ENCODE peak calls at places on chromosome 10, in nine cellular contexts. One of them, this sample, is unnamed.

GRCh38 chr10:73809061-73809818 is 2.2 kb downstream of the NDST2 start:
- DNase-seq in small intestine: no peak
- DNase-seq in activated CD4-positive, alpha-beta T cell treated with anti-CD3 and anti-CD28 coated beads, Interleukin-2, amount 50 U/mL, for 48 hours: no peak
- DNase-seq in CD8-positive, alpha-beta memory T cell: no peak
- DNase-seq in stimulated activated CD4-positive, alpha-beta T cell treated with anti-CD3 and anti-CD28 coated beads, TNF-alpha, amount 100 ng/mL, for 4 hours: no peak
- DNase-seq in Kasumi-1: no peak
- DNase-seq in ACHN: no peak
- DNase-seq in activated CD8-positive, alpha-beta memory T cell treated with anti-CD3 and anti-CD28 coated beads for 1 hour: no peak
- DNase-seq in WTC11: no peak
- DNase-seq in this sample: no peak

GRCh38 chr10:125343118-125343752 is 182.9 kb upstream of the CTBP2 start:
- DNase-seq in WTC11: peak
- DNase-seq in activated CD4-positive, alpha-beta T cell treated with anti-CD3 and anti-CD28 coated beads, Interleukin-2, amount 50 U/mL, for 48 hours: peak
- DNase-seq in activated CD8-positive, alpha-beta memory T cell treated with anti-CD3 and anti-CD28 coated beads for 1 hour: no peak
- DNase-seq in ACHN: peak
- DNase-seq in stimulated activated CD4-positive, alpha-beta T cell treated with anti-CD3 and anti-CD28 coated beads, TNF-alpha, amount 100 ng/mL, for 4 hours: no peak
- DNase-seq in Kasumi-1: peak
- DNase-seq in CD8-positive, alpha-beta memory T cell: no peak
- DNase-seq in small intestine: peak
- DNase-seq in this sample: no peak

GRCh38 chr10:72340510-72340895 is 14.2 kb downstream of the DNAJB12 start:
- DNase-seq in stimulated activated CD4-positive, alpha-beta T cell treated with anti-CD3 and anti-CD28 coated beads, TNF-alpha, amount 100 ng/mL, for 4 hours: no peak
- DNase-seq in Kasumi-1: peak
- DNase-seq in CD8-positive, alpha-beta memory T cell: peak
- DNase-seq in WTC11: peak
- DNase-seq in small intestine: peak
- DNase-seq in ACHN: peak
- DNase-seq in activated CD8-positive, alpha-beta memory T cell treated with anti-CD3 and anti-CD28 coated beads for 1 hour: peak
- DNase-seq in activated CD4-positive, alpha-beta T cell treated with anti-CD3 and anti-CD28 coated beads, Interleukin-2, amount 50 U/mL, for 48 hours: peak
- DNase-seq in this sample: peak

GRCh38 chr10:56763090-56763489 is 402.0 kb upstream of the ZWINT start:
- DNase-seq in Kasumi-1: no peak
- DNase-seq in WTC11: no peak
- DNase-seq in activated CD8-positive, alpha-beta memory T cell treated with anti-CD3 and anti-CD28 coated beads for 1 hour: no peak
- DNase-seq in small intestine: no peak
- DNase-seq in ACHN: no peak
- DNase-seq in activated CD4-positive, alpha-beta T cell treated with anti-CD3 and anti-CD28 coated beads, Interleukin-2, amount 50 U/mL, for 48 hours: no peak
- DNase-seq in CD8-positive, alpha-beta memory T cell: no peak
- DNase-seq in stimulated activated CD4-positive, alpha-beta T cell treated with anti-CD3 and anti-CD28 coated beads, TNF-alpha, amount 100 ng/mL, for 4 hours: no peak
- DNase-seq in this sample: no peak

GRCh38 chr10:24456319-24456718 is 247.4 kb downstream of the KIAA1217 start:
- DNase-seq in CD8-positive, alpha-beta memory T cell: no peak
- DNase-seq in activated CD8-positive, alpha-beta memory T cell treated with anti-CD3 and anti-CD28 coated beads for 1 hour: no peak
- DNase-seq in stimulated activated CD4-positive, alpha-beta T cell treated with anti-CD3 and anti-CD28 coated beads, TNF-alpha, amount 100 ng/mL, for 4 hours: no peak
- DNase-seq in small intestine: peak
- DNase-seq in ACHN: peak
- DNase-seq in activated CD4-positive, alpha-beta T cell treated with anti-CD3 and anti-CD28 coated beads, Interleukin-2, amount 50 U/mL, for 48 hours: no peak
- DNase-seq in Kasumi-1: no peak
- DNase-seq in WTC11: no peak
- DNase-seq in this sample: no peak

GRCh38 chr10:71850021-71850744 is 868 bp downstream of the PSAP start:
- DNase-seq in WTC11: no peak
- DNase-seq in stimulated activated CD4-positive, alpha-beta T cell treated with anti-CD3 and anti-CD28 coated beads, TNF-alpha, amount 100 ng/mL, for 4 hours: no peak
- DNase-seq in activated CD8-positive, alpha-beta memory T cell treated with anti-CD3 and anti-CD28 coated beads for 1 hour: no peak
- DNase-seq in small intestine: no peak
- DNase-seq in CD8-positive, alpha-beta memory T cell: no peak
- DNase-seq in activated CD4-positive, alpha-beta T cell treated with anti-CD3 and anti-CD28 coated beads, Interleukin-2, amount 50 U/mL, for 48 hours: no peak
- DNase-seq in Kasumi-1: no peak
- DNase-seq in ACHN: no peak
- DNase-seq in this sample: no peak

GRCh38 chr10:7667262-7668141 is 736 bp upstream of the ITIH5 start:
- DNase-seq in stimulated activated CD4-positive, alpha-beta T cell treated with anti-CD3 and anti-CD28 coated beads, TNF-alpha, amount 100 ng/mL, for 4 hours: peak
- DNase-seq in WTC11: peak
- DNase-seq in activated CD8-positive, alpha-beta memory T cell treated with anti-CD3 and anti-CD28 coated beads for 1 hour: no peak
- DNase-seq in activated CD4-positive, alpha-beta T cell treated with anti-CD3 and anti-CD28 coated beads, Interleukin-2, amount 50 U/mL, for 48 hours: no peak
- DNase-seq in CD8-positive, alpha-beta memory T cell: no peak
- DNase-seq in Kasumi-1: no peak
- DNase-seq in ACHN: no peak
- DNase-seq in small intestine: no peak
- DNase-seq in this sample: peak

GRCh38 chr10:86779267-86780017 is 23.0 kb downstream of the BMPR1A start:
- DNase-seq in Kasumi-1: no peak
- DNase-seq in activated CD8-positive, alpha-beta memory T cell treated with anti-CD3 and anti-CD28 coated beads for 1 hour: no peak
- DNase-seq in ACHN: no peak
- DNase-seq in WTC11: no peak
- DNase-seq in small intestine: no peak
- DNase-seq in CD8-positive, alpha-beta memory T cell: no peak
- DNase-seq in activated CD4-positive, alpha-beta T cell treated with anti-CD3 and anti-CD28 coated beads, Interleukin-2, amount 50 U/mL, for 48 hours: no peak
- DNase-seq in stimulated activated CD4-positive, alpha-beta T cell treated with anti-CD3 and anti-CD28 coated beads, TNF-alpha, amount 100 ng/mL, for 4 hours: no peak
- DNase-seq in this sample: no peak

GRCh38 chr10:101777085-101777856 is 1.4 kb upstream of the FGF8 start:
- DNase-seq in activated CD8-positive, alpha-beta memory T cell treated with anti-CD3 and anti-CD28 coated beads for 1 hour: no peak
- DNase-seq in small intestine: no peak
- DNase-seq in ACHN: no peak
- DNase-seq in Kasumi-1: no peak
- DNase-seq in WTC11: no peak
- DNase-seq in CD8-positive, alpha-beta memory T cell: no peak
- DNase-seq in activated CD4-positive, alpha-beta T cell treated with anti-CD3 and anti-CD28 coated beads, Interleukin-2, amount 50 U/mL, for 48 hours: no peak
- DNase-seq in stimulated activated CD4-positive, alpha-beta T cell treated with anti-CD3 and anti-CD28 coated beads, TNF-alpha, amount 100 ng/mL, for 4 hours: no peak
- DNase-seq in this sample: no peak

GRCh38 chr10:124323806-124324205 is 94.9 kb downstream of the OAT start:
- DNase-seq in ACHN: no peak
- DNase-seq in WTC11: no peak
- DNase-seq in activated CD4-positive, alpha-beta T cell treated with anti-CD3 and anti-CD28 coated beads, Interleukin-2, amount 50 U/mL, for 48 hours: no peak
- DNase-seq in CD8-positive, alpha-beta memory T cell: no peak
- DNase-seq in activated CD8-positive, alpha-beta memory T cell treated with anti-CD3 and anti-CD28 coated beads for 1 hour: no peak
- DNase-seq in small intestine: no peak
- DNase-seq in Kasumi-1: no peak
- DNase-seq in stimulated activated CD4-positive, alpha-beta T cell treated with anti-CD3 and anti-CD28 coated beads, TNF-alpha, amount 100 ng/mL, for 4 hours: no peak
- DNase-seq in this sample: no peak

GRCh38 chr10:119651514-119652327 is 541 bp downstream of the BAG3 start:
- DNase-seq in small intestine: peak
- DNase-seq in activated CD4-positive, alpha-beta T cell treated with anti-CD3 and anti-CD28 coated beads, Interleukin-2, amount 50 U/mL, for 48 hours: peak
- DNase-seq in activated CD8-positive, alpha-beta memory T cell treated with anti-CD3 and anti-CD28 coated beads for 1 hour: no peak
- DNase-seq in Kasumi-1: no peak
- DNase-seq in stimulated activated CD4-positive, alpha-beta T cell treated with anti-CD3 and anti-CD28 coated beads, TNF-alpha, amount 100 ng/mL, for 4 hours: peak
- DNase-seq in CD8-positive, alpha-beta memory T cell: peak
- DNase-seq in WTC11: no peak
- DNase-seq in ACHN: peak
- DNase-seq in this sample: peak

GRCh38 chr10:4802711-4803487 is 23.1 kb upstream of the AKR1E2 start:
- DNase-seq in ACHN: no peak
- DNase-seq in stimulated activated CD4-positive, alpha-beta T cell treated with anti-CD3 and anti-CD28 coated beads, TNF-alpha, amount 100 ng/mL, for 4 hours: no peak
- DNase-seq in activated CD4-positive, alpha-beta T cell treated with anti-CD3 and anti-CD28 coated beads, Interleukin-2, amount 50 U/mL, for 48 hours: no peak
- DNase-seq in Kasumi-1: no peak
- DNase-seq in WTC11: no peak
- DNase-seq in CD8-positive, alpha-beta memory T cell: no peak
- DNase-seq in small intestine: no peak
- DNase-seq in activated CD8-positive, alpha-beta memory T cell treated with anti-CD3 and anti-CD28 coated beads for 1 hour: no peak
- DNase-seq in this sample: no peak

GRCh38 chr10:75910032-75910431 is 478.6 kb downstream of the LRMDA start:
- DNase-seq in small intestine: peak
- DNase-seq in ACHN: peak
- DNase-seq in Kasumi-1: peak
- DNase-seq in CD8-positive, alpha-beta memory T cell: no peak
- DNase-seq in activated CD4-positive, alpha-beta T cell treated with anti-CD3 and anti-CD28 coated beads, Interleukin-2, amount 50 U/mL, for 48 hours: no peak
- DNase-seq in stimulated activated CD4-positive, alpha-beta T cell treated with anti-CD3 and anti-CD28 coated beads, TNF-alpha, amount 100 ng/mL, for 4 hours: no peak
- DNase-seq in WTC11: no peak
- DNase-seq in activated CD8-positive, alpha-beta memory T cell treated with anti-CD3 and anti-CD28 coated beads for 1 hour: no peak
- DNase-seq in this sample: no peak

GRCh38 chr10:84076047-84076388 is 63.3 kb upstream of the GHITM start:
- DNase-seq in CD8-positive, alpha-beta memory T cell: no peak
- DNase-seq in stimulated activated CD4-positive, alpha-beta T cell treated with anti-CD3 and anti-CD28 coated beads, TNF-alpha, amount 100 ng/mL, for 4 hours: no peak
- DNase-seq in ACHN: peak
- DNase-seq in Kasumi-1: no peak
- DNase-seq in activated CD4-positive, alpha-beta T cell treated with anti-CD3 and anti-CD28 coated beads, Interleukin-2, amount 50 U/mL, for 48 hours: no peak
- DNase-seq in WTC11: no peak
- DNase-seq in small intestine: no peak
- DNase-seq in activated CD8-positive, alpha-beta memory T cell treated with anti-CD3 and anti-CD28 coated beads for 1 hour: no peak
- DNase-seq in this sample: no peak

GRCh38 chr10:61970182-61971015 is 68.9 kb downstream of the ARID5B start:
- DNase-seq in CD8-positive, alpha-beta memory T cell: no peak
- DNase-seq in small intestine: no peak
- DNase-seq in Kasumi-1: no peak
- DNase-seq in stimulated activated CD4-positive, alpha-beta T cell treated with anti-CD3 and anti-CD28 coated beads, TNF-alpha, amount 100 ng/mL, for 4 hours: no peak
- DNase-seq in activated CD4-positive, alpha-beta T cell treated with anti-CD3 and anti-CD28 coated beads, Interleukin-2, amount 50 U/mL, for 48 hours: no peak
- DNase-seq in activated CD8-positive, alpha-beta memory T cell treated with anti-CD3 and anti-CD28 coated beads for 1 hour: no peak
- DNase-seq in WTC11: no peak
- DNase-seq in ACHN: no peak
- DNase-seq in this sample: no peak

GRCh38 chr10:63554666-63555065 is 33.5 kb downstream of the REEP3 start:
- DNase-seq in small intestine: peak
- DNase-seq in stimulated activated CD4-positive, alpha-beta T cell treated with anti-CD3 and anti-CD28 coated beads, TNF-alpha, amount 100 ng/mL, for 4 hours: no peak
- DNase-seq in activated CD4-positive, alpha-beta T cell treated with anti-CD3 and anti-CD28 coated beads, Interleukin-2, amount 50 U/mL, for 48 hours: peak
- DNase-seq in WTC11: no peak
- DNase-seq in activated CD8-positive, alpha-beta memory T cell treated with anti-CD3 and anti-CD28 coated beads for 1 hour: peak
- DNase-seq in ACHN: peak
- DNase-seq in Kasumi-1: peak
- DNase-seq in CD8-positive, alpha-beta memory T cell: peak
- DNase-seq in this sample: no peak

GRCh38 chr10:71241114-71241898 is 28.9 kb downstream of the UNC5B start:
- DNase-seq in activated CD8-positive, alpha-beta memory T cell treated with anti-CD3 and anti-CD28 coated beads for 1 hour: no peak
- DNase-seq in Kasumi-1: no peak
- DNase-seq in WTC11: no peak
- DNase-seq in stimulated activated CD4-positive, alpha-beta T cell treated with anti-CD3 and anti-CD28 coated beads, TNF-alpha, amount 100 ng/mL, for 4 hours: no peak
- DNase-seq in small intestine: no peak
- DNase-seq in ACHN: no peak
- DNase-seq in activated CD4-positive, alpha-beta T cell treated with anti-CD3 and anti-CD28 coated beads, Interleukin-2, amount 50 U/mL, for 48 hours: no peak
- DNase-seq in CD8-positive, alpha-beta memory T cell: no peak
- DNase-seq in this sample: no peak

GRCh38 chr10:24153537-24153936 is 55.4 kb upstream of the KIAA1217 start:
- DNase-seq in activated CD4-positive, alpha-beta T cell treated with anti-CD3 and anti-CD28 coated beads, Interleukin-2, amount 50 U/mL, for 48 hours: no peak
- DNase-seq in Kasumi-1: no peak
- DNase-seq in small intestine: no peak
- DNase-seq in CD8-positive, alpha-beta memory T cell: no peak
- DNase-seq in activated CD8-positive, alpha-beta memory T cell treated with anti-CD3 and anti-CD28 coated beads for 1 hour: no peak
- DNase-seq in ACHN: no peak
- DNase-seq in WTC11: no peak
- DNase-seq in stimulated activated CD4-positive, alpha-beta T cell treated with anti-CD3 and anti-CD28 coated beads, TNF-alpha, amount 100 ng/mL, for 4 hours: no peak
- DNase-seq in this sample: no peak

GRCh38 chr10:67666416-67667043 is 29.5 kb downstream of the CTNNA3 start:
- DNase-seq in Kasumi-1: peak
- DNase-seq in stimulated activated CD4-positive, alpha-beta T cell treated with anti-CD3 and anti-CD28 coated beads, TNF-alpha, amount 100 ng/mL, for 4 hours: no peak
- DNase-seq in CD8-positive, alpha-beta memory T cell: no peak
- DNase-seq in WTC11: no peak
- DNase-seq in activated CD8-positive, alpha-beta memory T cell treated with anti-CD3 and anti-CD28 coated beads for 1 hour: no peak
- DNase-seq in activated CD4-positive, alpha-beta T cell treated with anti-CD3 and anti-CD28 coated beads, Interleukin-2, amount 50 U/mL, for 48 hours: no peak
- DNase-seq in ACHN: peak
- DNase-seq in small intestine: peak
- DNase-seq in this sample: no peak

GRCh38 chr10:123502983-123503382 is 163.2 kb upstream of the GPR26 start:
- DNase-seq in ACHN: no peak
- DNase-seq in stimulated activated CD4-positive, alpha-beta T cell treated with anti-CD3 and anti-CD28 coated beads, TNF-alpha, amount 100 ng/mL, for 4 hours: no peak
- DNase-seq in activated CD8-positive, alpha-beta memory T cell treated with anti-CD3 and anti-CD28 coated beads for 1 hour: no peak
- DNase-seq in CD8-positive, alpha-beta memory T cell: no peak
- DNase-seq in WTC11: no peak
- DNase-seq in small intestine: no peak
- DNase-seq in Kasumi-1: no peak
- DNase-seq in activated CD4-positive, alpha-beta T cell treated with anti-CD3 and anti-CD28 coated beads, Interleukin-2, amount 50 U/mL, for 48 hours: no peak
- DNase-seq in this sample: no peak

GRCh38 chr10:70169661-70170364 is 501 bp downstream of the SAR1A start:
- DNase-seq in activated CD8-positive, alpha-beta memory T cell treated with anti-CD3 and anti-CD28 coated beads for 1 hour: no peak
- DNase-seq in stimulated activated CD4-positive, alpha-beta T cell treated with anti-CD3 and anti-CD28 coated beads, TNF-alpha, amount 100 ng/mL, for 4 hours: no peak
- DNase-seq in activated CD4-positive, alpha-beta T cell treated with anti-CD3 and anti-CD28 coated beads, Interleukin-2, amount 50 U/mL, for 48 hours: no peak
- DNase-seq in ACHN: peak
- DNase-seq in Kasumi-1: peak
- DNase-seq in small intestine: no peak
- DNase-seq in WTC11: no peak
- DNase-seq in CD8-positive, alpha-beta memory T cell: no peak
- DNase-seq in this sample: no peak

GRCh38 chr10:397321-398068 is 262.2 kb downstream of the ZMYND11 start:
- DNase-seq in activated CD4-positive, alpha-beta T cell treated with anti-CD3 and anti-CD28 coated beads, Interleukin-2, amount 50 U/mL, for 48 hours: no peak
- DNase-seq in WTC11: no peak
- DNase-seq in small intestine: no peak
- DNase-seq in Kasumi-1: no peak
- DNase-seq in stimulated activated CD4-positive, alpha-beta T cell treated with anti-CD3 and anti-CD28 coated beads, TNF-alpha, amount 100 ng/mL, for 4 hours: no peak
- DNase-seq in ACHN: no peak
- DNase-seq in activated CD8-positive, alpha-beta memory T cell treated with anti-CD3 and anti-CD28 coated beads for 1 hour: no peak
- DNase-seq in CD8-positive, alpha-beta memory T cell: no peak
- DNase-seq in this sample: no peak

GRCh38 chr10:14858338-14858925 is 20.2 kb upstream of the SUV39H2 start:
- DNase-seq in Kasumi-1: no peak
- DNase-seq in WTC11: no peak
- DNase-seq in stimulated activated CD4-positive, alpha-beta T cell treated with anti-CD3 and anti-CD28 coated beads, TNF-alpha, amount 100 ng/mL, for 4 hours: no peak
- DNase-seq in activated CD4-positive, alpha-beta T cell treated with anti-CD3 and anti-CD28 coated beads, Interleukin-2, amount 50 U/mL, for 48 hours: no peak
- DNase-seq in small intestine: no peak
- DNase-seq in ACHN: no peak
- DNase-seq in activated CD8-positive, alpha-beta memory T cell treated with anti-CD3 and anti-CD28 coated beads for 1 hour: no peak
- DNase-seq in CD8-positive, alpha-beta memory T cell: no peak
- DNase-seq in this sample: no peak

GRCh38 chr10:26407406-26407969 is 30.7 kb upstream of the APBB1IP start:
- DNase-seq in small intestine: no peak
- DNase-seq in stimulated activated CD4-positive, alpha-beta T cell treated with anti-CD3 and anti-CD28 coated beads, TNF-alpha, amount 100 ng/mL, for 4 hours: no peak
- DNase-seq in WTC11: no peak
- DNase-seq in activated CD4-positive, alpha-beta T cell treated with anti-CD3 and anti-CD28 coated beads, Interleukin-2, amount 50 U/mL, for 48 hours: no peak
- DNase-seq in CD8-positive, alpha-beta memory T cell: no peak
- DNase-seq in ACHN: peak
- DNase-seq in Kasumi-1: no peak
- DNase-seq in activated CD8-positive, alpha-beta memory T cell treated with anti-CD3 and anti-CD28 coated beads for 1 hour: no peak
- DNase-seq in this sample: no peak

GRCh38 chr10:44300666-44301649 is 83.9 kb downstream of the CXCL12 start:
- DNase-seq in CD8-positive, alpha-beta memory T cell: no peak
- DNase-seq in activated CD4-positive, alpha-beta T cell treated with anti-CD3 and anti-CD28 coated beads, Interleukin-2, amount 50 U/mL, for 48 hours: peak
- DNase-seq in activated CD8-positive, alpha-beta memory T cell treated with anti-CD3 and anti-CD28 coated beads for 1 hour: no peak
- DNase-seq in small intestine: peak
- DNase-seq in ACHN: peak
- DNase-seq in Kasumi-1: no peak
- DNase-seq in WTC11: no peak
- DNase-seq in stimulated activated CD4-positive, alpha-beta T cell treated with anti-CD3 and anti-CD28 coated beads, TNF-alpha, amount 100 ng/mL, for 4 hours: no peak
- DNase-seq in this sample: no peak

GRCh38 chr10:71569775-71570588 is 149.6 kb downstream of the C10orf105 start:
- DNase-seq in stimulated activated CD4-positive, alpha-beta T cell treated with anti-CD3 and anti-CD28 coated beads, TNF-alpha, amount 100 ng/mL, for 4 hours: peak
- DNase-seq in WTC11: peak
- DNase-seq in activated CD4-positive, alpha-beta T cell treated with anti-CD3 and anti-CD28 coated beads, Interleukin-2, amount 50 U/mL, for 48 hours: peak
- DNase-seq in CD8-positive, alpha-beta memory T cell: peak
- DNase-seq in Kasumi-1: peak
- DNase-seq in ACHN: peak
- DNase-seq in activated CD8-positive, alpha-beta memory T cell treated with anti-CD3 and anti-CD28 coated beads for 1 hour: peak
- DNase-seq in small intestine: peak
- DNase-seq in this sample: peak

GRCh38 chr10:6171891-6172354 is 30.8 kb upstream of the PFKFB3 start:
- DNase-seq in activated CD4-positive, alpha-beta T cell treated with anti-CD3 and anti-CD28 coated beads, Interleukin-2, amount 50 U/mL, for 48 hours: peak
- DNase-seq in CD8-positive, alpha-beta memory T cell: no peak
- DNase-seq in small intestine: no peak
- DNase-seq in WTC11: no peak
- DNase-seq in Kasumi-1: peak
- DNase-seq in activated CD8-positive, alpha-beta memory T cell treated with anti-CD3 and anti-CD28 coated beads for 1 hour: no peak
- DNase-seq in stimulated activated CD4-positive, alpha-beta T cell treated with anti-CD3 and anti-CD28 coated beads, TNF-alpha, amount 100 ng/mL, for 4 hours: no peak
- DNase-seq in ACHN: no peak
- DNase-seq in this sample: no peak

GRCh38 chr10:69464801-69465401 is 13.6 kb downstream of the TSPAN15 start:
- DNase-seq in ACHN: no peak
- DNase-seq in activated CD4-positive, alpha-beta T cell treated with anti-CD3 and anti-CD28 coated beads, Interleukin-2, amount 50 U/mL, for 48 hours: peak
- DNase-seq in activated CD8-positive, alpha-beta memory T cell treated with anti-CD3 and anti-CD28 coated beads for 1 hour: no peak
- DNase-seq in stimulated activated CD4-positive, alpha-beta T cell treated with anti-CD3 and anti-CD28 coated beads, TNF-alpha, amount 100 ng/mL, for 4 hours: no peak
- DNase-seq in CD8-positive, alpha-beta memory T cell: no peak
- DNase-seq in WTC11: no peak
- DNase-seq in small intestine: peak
- DNase-seq in Kasumi-1: no peak
- DNase-seq in this sample: no peak

This sample was measured in H9.